ENCODE peak calls at places on chromosomes 6 and 20, in five cellular contexts. S, O, G, L and V are unnamed samples.

GRCh38 chr6:4291453-4292403 is 156.4 kb upstream of the ECI2 start:
- DNase-seq in O (peak; percentile 20), G (peak; percentile 47), S (no peak), L (no peak), V (peak; percentile 89)

GRCh38 chr6:80541186-80541585 is 434.7 kb downstream of the BCKDHB start:
- DNase-seq in G (no peak), L (no peak), S (peak; percentile 69), O (no peak), V (no peak)

GRCh38 chr6:169169941-169170582 is 83.6 kb downstream of the THBS2 start:
- DNase-seq in O (no peak), S (no peak), G (no peak), L (no peak), V (no peak)

GRCh38 chr6:26183581-26184408 is 96.6 kb downstream of the HFE start:
- DNase-seq in S (no peak), O (no peak), G (no peak), L (peak; percentile 82), V (peak; percentile 93)

GRCh38 chr6:169971171-169971861 is 219.9 kb downstream of the ERMARD start:
- DNase-seq in G (no peak), S (no peak), L (peak; percentile 42), O (no peak), V (no peak)

GRCh38 chr6:119110601-119111548 is 32.4 kb upstream of the FAM184A start:
- DNase-seq in L (no peak), O (peak; percentile 69), G (peak; percentile 64), S (peak; percentile 44), V (peak; percentile 64)

GRCh38 chr6:39088331-39088730 is 26.7 kb downstream of the SAYSD1 start:
- DNase-seq in L (no peak), S (no peak), O (peak; percentile 39), G (peak; percentile 51), V (peak; percentile 37)

GRCh38 chr6:159880412-159880811 is 10.4 kb upstream of the MAS1 start:
- DNase-seq in L (no peak), S (no peak), O (no peak), G (no peak), V (no peak)

GRCh38 chr6:35713006-35713405 is 23.8 kb upstream of the ARMC12 start:
- DNase-seq in S (no peak), G (no peak), L (no peak), O (no peak), V (no peak)

GRCh38 chr6:47303861-47304260 is 5.8 kb downstream of the TNFRSF21 start:
- DNase-seq in L (no peak), G (no peak), S (no peak), O (no peak), V (no peak)

GRCh38 chr6:157592566-157592965 is 211.6 kb downstream of the ZDHHC14 start:
- DNase-seq in S (no peak), O (no peak), L (peak; percentile 43), G (peak; percentile 61), V (no peak)

GRCh38 chr20:49237531-49237930 is 18.3 kb downstream of the DDX27 start:
- DNase-seq in O (no peak), G (no peak), L (no peak), S (no peak), V (no peak)

GRCh38 chr6:107207251-107207890 is 92.1 kb upstream of the BEND3 start:
- DNase-seq in S (no peak), O (no peak), G (no peak), L (no peak), V (no peak)

GRCh38 chr6:37535701-37536461 is 36.2 kb upstream of the CCDC167 start:
- DNase-seq in S (no peak), O (no peak), G (peak; percentile 72), L (peak; percentile 77), V (no peak)

GRCh38 chr6:4491501-4492260 is 284.5 kb upstream of the CDYL start:
- DNase-seq in L (no peak), G (no peak), O (no peak), S (no peak), V (peak; percentile 55)

GRCh38 chr20:54207053-54207742 is 689 bp upstream of the PFDN4 start:
- DNase-seq in G (no peak), O (no peak), L (no peak), S (no peak), V (no peak)

GRCh38 chr6:15621203-15622044 is 41.4 kb downstream of the DTNBP1 start:
- DNase-seq in G (peak; percentile 81), L (no peak), O (no peak), S (no peak), V (peak; percentile 20)

GRCh38 chr6:63787021-63787420 is 151.4 kb downstream of the PHF3 start:
- DNase-seq in S (no peak), O (no peak), G (no peak), L (no peak), V (no peak)

GRCh38 chr6:56953597-56954388 is 1.1 kb upstream of the BEND6 start:
- DNase-seq in L (peak; percentile 72), G (no peak), O (no peak), S (no peak), V (peak; percentile 19)

GRCh38 chr6:116695398-116695797 is 14.4 kb downstream of the KPNA5 start:
- DNase-seq in G (no peak), O (no peak), L (no peak), S (no peak), V (no peak)

GRCh38 chr6:64988148-64988547 is 718.9 kb downstream of the EYS start:
- DNase-seq in G (no peak), O (no peak), L (no peak), S (no peak), V (no peak)

GRCh38 chr6:134080171-134080795 is 27.9 kb upstream of the SLC2A12 start:
- DNase-seq in O (no peak), S (no peak), G (no peak), L (no peak), V (no peak)

GRCh38 chr6:107600936-107601335 is 111.0 kb downstream of the SOBP start:
- DNase-seq in S (no peak), O (peak; percentile 18), L (no peak), G (no peak), V (peak; percentile 56)

GRCh38 chr20:7195704-7196103 is 428.2 kb downstream of the BMP2 start:
- DNase-seq in G (no peak), O (no peak), S (no peak), L (no peak), V (peak; percentile 83)

GRCh38 chr6:41503841-41504525 is 42.2 kb upstream of the FOXP4 start:
- DNase-seq in G (no peak), L (peak; percentile 66), S (no peak), O (peak; percentile 52), V (peak; percentile 50)

GRCh38 chr6:38095054-38095453 is 275.5 kb downstream of the ZFAND3 start:
- DNase-seq in O (peak; percentile 26), G (no peak), L (no peak), S (no peak), V (no peak)

GRCh38 chr6:5053864-5054426 is 31.2 kb upstream of the PPP1R3G start:
- DNase-seq in L (no peak), G (no peak), S (no peak), O (no peak), V (no peak)

GRCh38 chr6:39263299-39264037 is 34.2 kb upstream of the KCNK5 start:
- DNase-seq in S (no peak), O (no peak), G (no peak), L (no peak), V (no peak)

GRCh38 chr6:35473075-35473848 is 5.1 kb downstream of the RPL10A start:
- DNase-seq in O (peak; percentile 54), S (no peak), G (peak; percentile 67), L (peak; percentile 57), V (no peak)

GRCh38 chr6:106702046-106702445 is 72.7 kb downstream of the QRSL1 start:
- DNase-seq in S (no peak), L (no peak), G (no peak), O (no peak), V (no peak)

GRCh38 chr6:54467384-54467783 is 159.1 kb downstream of the TINAG start:
- DNase-seq in O (no peak), S (no peak), G (no peak), L (no peak), V (no peak)

DNA sequence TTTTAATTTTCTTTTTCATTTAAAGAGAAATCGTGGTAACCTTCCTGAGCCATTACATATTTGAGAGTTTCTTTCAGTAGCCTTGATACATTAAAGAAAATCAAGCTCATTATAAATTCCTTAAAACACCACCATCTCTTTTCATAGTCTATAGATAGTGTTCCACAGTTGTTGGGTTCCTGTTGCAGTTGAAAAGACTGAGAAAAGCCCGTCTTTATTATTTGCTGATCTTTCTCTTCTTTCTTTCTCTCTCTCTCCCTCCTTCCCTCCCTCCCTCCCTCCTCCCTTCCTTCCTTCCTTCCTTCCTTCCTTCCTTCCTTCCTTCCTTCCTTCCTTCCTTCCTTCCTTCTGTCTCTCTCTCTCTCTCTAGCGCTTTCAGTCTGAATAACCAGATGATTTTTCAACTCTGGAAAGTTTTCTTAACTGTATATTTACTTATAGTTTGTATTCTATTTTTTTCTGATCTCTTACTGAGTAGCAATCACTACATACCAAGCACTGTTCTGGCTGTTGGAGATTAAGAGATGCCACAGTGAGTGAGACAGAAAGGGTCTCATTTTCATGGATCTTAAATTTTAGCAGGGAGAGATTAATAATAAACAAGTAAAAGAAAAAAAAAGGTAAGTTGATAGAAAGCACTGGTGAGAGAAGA is 157.5 kb downstream of the TINAG start:
- DNase-seq in G (no peak), S (no peak), O (no peak), L (no peak), V (no peak)
- H2AFZ ChIP-seq in G (no peak overlapping the region), S (no peak overlapping the region), O (no peak overlapping the region), L (no peak overlapping the region), V (no peak overlapping the region)

GRCh38 chr6:24658573-24659511 is 7.9 kb downstream of the TDP2 start:
- DNase-seq in S (no peak), L (no peak), O (no peak), G (peak; percentile 76), V (no peak)
- TF ChIP-seq MAX in S (no peak), L (no peak), O (no peak), G (no peak), V (no peak)

GRCh38 chr6:132021552-132022375 is 70.6 kb upstream of the CCN2 start:
- DNase-seq in O (peak; percentile 96), L (no peak), S (no peak), G (no peak), V (no peak)

GRCh38 chr6:132025468-132025867 is 74.3 kb upstream of the CCN2 start:
- DNase-seq in L (no peak), S (no peak), O (no peak), G (no peak), V (no peak)

GRCh38 chr6:132023490-132023889 is 72.3 kb upstream of the CCN2 start:
- DNase-seq in L (no peak), S (peak; percentile 26), O (peak; percentile 50), G (no peak), V (no peak)

GRCh38 chr6:132017921-132018320 is 66.7 kb upstream of the CCN2 start:
- DNase-seq in O (no peak), L (no peak), S (no peak), G (no peak), V (no peak)

DNA sequence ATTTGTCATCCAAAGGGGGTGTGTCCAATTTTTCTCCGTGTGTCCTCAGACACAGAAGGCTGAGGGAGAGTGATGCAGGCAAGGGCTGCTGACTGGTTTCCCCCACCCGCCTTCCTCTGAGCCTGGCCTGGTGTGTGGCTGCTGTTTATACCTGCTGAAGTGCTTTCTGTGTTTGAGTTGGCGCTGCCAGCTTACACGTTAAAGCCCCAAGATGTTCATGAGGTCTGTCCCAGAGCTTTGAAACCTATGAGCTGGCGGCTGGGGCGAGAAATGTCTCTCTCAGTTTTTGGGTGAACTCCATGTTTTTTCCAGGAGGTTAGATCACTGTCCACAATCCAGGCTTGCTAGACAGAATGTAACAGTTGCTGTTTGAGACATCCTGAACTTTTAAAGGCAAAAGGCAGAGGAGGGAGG is 69.0 kb upstream of the CCN2 start:
- DNase-seq in G (no peak), O (no peak), S (no peak), L (no peak), V (peak; percentile 14)
- H2AFZ ChIP-seq in G (no peak overlapping the region), O (peak overlapping the region; percentile 74), S (no peak overlapping the region), L (no peak overlapping the region), V (peak overlapping the region; percentile 12)

GRCh38 chr20:36851490-36851889 is 24.4 kb upstream of the TLDC2 start:
- DNase-seq in O (no peak), S (no peak), L (no peak), G (no peak), V (no peak)
- TF ChIP-seq MAX in O (no peak), S (no peak), L (no peak), G (no peak), V (no peak)